ENCODE peak calls at places on chromosomes 16 and 17, in seven cellular contexts. R is NK-92 treated with Interleukin-12 subunit alpha and Interleukin-12 subunit beta, amount 100 ng/mL, for 24 hours; H is LoVo; O is AG04450; C is H9; Y is cardiac fibroblast; N is Right ventricle myocardium superior. S is an unnamed sample.

GRCh38 chr16:80703391-80704071 is 100.9 kb downstream of the CDYL2 start:
- DNase-seq in R (no peak), H (no peak), O (no peak), C (no peak), Y (no peak), N (no peak), S (no peak)

GRCh38 chr17:17782425-17783120 is 54.2 kb downstream of the SREBF1 start:
- DNase-seq in R (no peak), H (no peak), O (no peak), C (peak), Y (no peak), N (no peak), S (no peak)

GRCh38 chr16:78988361-78988992 is 612.1 kb downstream of the MAF start:
- DNase-seq in R (no peak), H (no peak), O (no peak), C (peak), Y (no peak), N (no peak), S (peak)

GRCh38 chr16:9372934-9373890 is 281.8 kb downstream of the HAPSTR1 start:
- DNase-seq in R (no peak), H (no peak), O (no peak), C (no peak), Y (no peak), N (no peak), S (no peak)

GRCh38 chr17:954431-955164 is 25.0 kb downstream of the NXN start:
- DNase-seq in R (no peak), H (no peak), O (peak), C (peak), Y (peak), N (no peak), S (peak)

GRCh38 chr17:56313201-56313600 is 159.9 kb downstream of the ANKFN1 start:
- DNase-seq in R (no peak), H (no peak), O (no peak), C (no peak), Y (no peak), N (no peak), S (no peak)

GRCh38 chr17:61409301-61410099 is 9.9 kb downstream of the TBX2 start:
- DNase-seq in R (no peak), H (peak), O (no peak), C (peak), Y (peak), N (peak), S (peak)

GRCh38 chr16:12257926-12258561 is 281.5 kb downstream of the SNX29 start:
- DNase-seq in R (no peak), H (no peak), O (no peak), C (peak), Y (no peak), N (no peak), S (no peak)

GRCh38 chr17:3590231-3590630 is 19.0 kb downstream of the TRPV1 start:
- DNase-seq in R (no peak), H (no peak), O (no peak), C (no peak), Y (no peak), N (no peak), S (no peak)

GRCh38 chr16:84543931-84544776 is 39.7 kb upstream of the MEAK7 start:
- DNase-seq in R (no peak), H (no peak), O (no peak), C (no peak), Y (no peak), N (no peak), S (no peak)

GRCh38 chr16:21161211-21161610 is 2.7 kb downstream of the LDAF1 start:
- DNase-seq in R (no peak), H (no peak), O (no peak), C (no peak), Y (no peak), N (no peak), S (no peak)

GRCh38 chr16:5062051-5062450 is 3.7 kb downstream of the C16orf89 start:
- DNase-seq in R (no peak), H (no peak), O (no peak), C (no peak), Y (no peak), N (peak), S (no peak)

GRCh38 chr17:4176803-4177472 is 33.9 kb downstream of the CYB5D2 start:
- DNase-seq in R (no peak), H (no peak), O (no peak), C (no peak), Y (no peak), N (no peak), S (no peak)

GRCh38 chr17:38464251-38464722 is 36.0 kb downstream of the ARHGAP23 start:
- DNase-seq in R (no peak), H (no peak), O (no peak), C (no peak), Y (peak), N (peak), S (no peak)

GRCh38 chr17:194844-195602 is 13.6 kb upstream of the DOC2B start:
- DNase-seq in R (no peak), H (no peak), O (no peak), C (no peak), Y (no peak), N (peak), S (no peak)